ENCODE peak calls at places on chromosomes 5 and 9, in eight cellular contexts. J is SK-N-SH; S is RCC 7860; U is stimulated activated naive CD8-positive, alpha-beta T cell treated with anti-CD3 and anti-CD28 coated beads, Interleukin-15, Interleukin-2, amounts not matched to agents 100 U/mL and 50 U/mL, for 24 hours; Y is RWPE2; O is T-cell; Q is ELF-1; K is IMR-90. D is an unnamed sample.

GRCh38 chr5:100676807-100677631 is 141.8 kb downstream of the FAM174A start:
- DNase-seq in S (no peak), J (no peak), Y (no peak), Q (no peak), O (no peak), U (no peak), K (peak; percentile 44), D (peak; percentile 6)

GRCh38 chr5:88785396-88786216 is 97.4 kb downstream of the MEF2C start:
- DNase-seq in Y (no peak), K (peak; percentile 93), Q (peak; percentile 26), S (peak; percentile 87), O (no peak), U (peak; percentile 20), J (no peak), D (peak; percentile 94)

GRCh38 chr9:107586493-107586892 is 96.9 kb upstream of the KLF4 start:
- DNase-seq in K (no peak), U (no peak), Y (no peak), S (no peak), O (no peak), J (no peak), Q (no peak), D (no peak)

GRCh38 chr5:40801771-40802562 is 3.8 kb upstream of the PRKAA1 start:
- DNase-seq in K (no peak), S (no peak), Y (no peak), U (no peak), J (no peak), Q (no peak), O (no peak), D (no peak)

GRCh38 chr5:119478781-119479180 is 26.5 kb downstream of the HSD17B4 start:
- DNase-seq in O (no peak), U (no peak), Q (no peak), K (peak; percentile 20), J (no peak), S (no peak), Y (no peak), D (no peak)

GRCh38 chr9:35564658-35565061 is 40.4 kb upstream of the TESK1 start:
- DNase-seq in Q (no peak), J (no peak), Y (no peak), O (no peak), S (no peak), U (no peak), K (no peak), D (no peak)

GRCh38 chr9:133057006-133057405 is 4.8 kb upstream of the CEL start:
- DNase-seq in J (no peak), K (no peak), Q (no peak), U (peak; percentile 18), S (no peak), O (peak; percentile 35), Y (no peak), D (no peak)

GRCh38 chr5:95032801-95033200 is 252.1 kb downstream of the MCTP1 start:
- DNase-seq in J (no peak), S (no peak), Y (no peak), Q (no peak), O (no peak), U (no peak), K (no peak), D (no peak)

D was measured in Caki2.